ENCODE peak calls at places on chromosomes 13 and 19, in eight cellular contexts. W is HCT116, E is GM23338, Q is suprapubic skin, O is stomach, M is GM12878, P is K562, H is breast epithelium. A is an unnamed sample.

GRCh38 chr19:14061751-14062557 is at the start of gene PALM3:
- DNase-seq in W (no peak), Q (no peak), E (no peak), M (no peak), O (peak; percentile 90), H (peak; percentile 34), P (peak; percentile 5), A (no peak)

GRCh38 chr13:48393698-48394085 is 19.2 kb downstream of the LPAR6 start:
- DNase-seq in M (no peak), H (no peak), P (no peak), E (no peak), O (no peak), W (no peak), Q (no peak), A (no peak)

GRCh38 chr13:35984776-35985453 is 146.3 kb downstream of the DCLK1 start:
- DNase-seq in H (no peak), Q (no peak), W (no peak), P (no peak), O (no peak), M (no peak), E (peak; percentile 78), A (no peak)

GRCh38 chr19:6738726-6739389 is 622 bp upstream of the TRIP10 start:
- DNase-seq in P (no peak), W (no peak), M (no peak), Q (peak; percentile 80), H (peak; percentile 49), E (peak; percentile 67), O (peak; percentile 32), A (no peak)

GRCh38 chr13:42720858-42721219 is 60.5 kb upstream of the FAM216B start:
- DNase-seq in Q (no peak), W (no peak), H (no peak), O (no peak), P (no peak), E (no peak), M (no peak), A (no peak)

GRCh38 chr13:113958373-113958772 is 15.5 kb downstream of the C13orf46 start:
- DNase-seq in W (no peak), O (no peak), H (no peak), M (no peak), Q (no peak), P (no peak), E (no peak), A (no peak)

GRCh38 chr13:44815507-44816074 is 173.7 kb downstream of the NUFIP1 start:
- DNase-seq in P (no peak), O (no peak), E (peak; percentile 62), H (peak; percentile 86), Q (no peak), M (no peak), W (peak; percentile 67), A (no peak)

GRCh38 chr13:110913911-110914292 is 967 bp downstream of the ANKRD10 start:
- DNase-seq in W (no peak), E (peak; percentile 51), H (peak; percentile 36), Q (peak; percentile 76), P (no peak), O (no peak), M (no peak), A (no peak)

GRCh38 chr13:30898721-30899188 is 7.3 kb upstream of the MEDAG start:
- DNase-seq in M (no peak), P (no peak), Q (peak; percentile 74), H (no peak), O (no peak), W (no peak), E (no peak), A (no peak)

GRCh38 chr19:44700547-44700946 is 1.6 kb downstream of the CEACAM16 start:
- DNase-seq in M (no peak), W (no peak), E (no peak), O (no peak), Q (no peak), P (no peak), H (no peak), A (no peak)

GRCh38 chr13:114068723-114069322 is 63.6 kb downstream of the RASA3 start:
- DNase-seq in W (no peak), Q (peak; percentile 77), E (no peak), O (no peak), M (no peak), H (no peak), P (no peak), A (no peak)

GRCh38 chr13:66933994-66934393 is 296.1 kb downstream of the PCDH9 start:
- DNase-seq in O (no peak), M (no peak), W (peak; percentile 12), Q (no peak), E (no peak), H (no peak), P (peak; percentile 23), A (no peak)

GRCh38 chr19:53076984-53077383 is 26.2 kb downstream of the ZNF160 start:
- DNase-seq in P (peak; percentile 20), M (no peak), E (peak; percentile 97), Q (no peak), W (no peak), O (no peak), H (no peak), A (no peak)

GRCh38 chr13:80276371-80277289 is 64.3 kb downstream of the SPRY2 start:
- DNase-seq in Q (no peak), M (no peak), H (no peak), E (peak; percentile 53), W (no peak), P (no peak), O (no peak), A (no peak)

GRCh38 chr19:29511768-29512167 is 14.0 kb upstream of the VSTM2B start:
- DNase-seq in M (no peak), Q (no peak), W (no peak), O (no peak), P (no peak), H (no peak), E (no peak), A (no peak)

DNA sequence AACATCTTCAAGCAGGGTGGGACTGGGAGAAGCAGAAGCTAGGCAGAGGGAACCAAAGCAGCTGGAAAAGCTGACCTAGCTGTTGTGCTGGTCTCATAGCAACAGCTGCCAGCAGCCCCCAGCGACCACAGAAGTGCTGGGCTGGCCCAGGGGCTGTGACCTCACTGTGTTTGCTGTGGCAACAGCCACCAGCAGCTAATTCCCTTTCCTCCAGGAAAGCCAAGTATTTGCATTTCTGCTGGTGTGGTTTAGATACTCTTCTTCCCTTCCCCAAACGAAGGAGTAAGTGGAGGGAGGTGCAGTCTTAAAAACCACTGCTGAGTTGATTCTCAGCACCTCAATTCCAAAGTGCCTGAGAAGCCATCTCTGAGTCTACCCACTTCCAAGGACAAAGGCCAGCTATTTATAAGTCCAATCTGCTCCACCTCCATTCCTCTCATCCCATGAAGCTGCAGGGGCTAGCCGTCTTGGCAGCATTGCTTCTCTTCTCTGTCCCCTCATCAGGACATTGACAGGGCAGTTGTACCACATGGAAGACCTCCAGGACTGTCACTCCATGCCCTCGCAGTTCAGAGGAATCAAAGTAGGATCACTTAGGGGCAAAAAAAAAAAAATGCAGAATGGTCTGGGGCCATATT is 11.5 kb upstream of the CCDC97 start:
- DNase-seq in Q (peak; percentile 84), P (no peak), E (no peak), H (peak; percentile 80), O (peak; percentile 63), M (no peak), W (no peak), A (no peak)
- TF ChIP-seq POLR2AphosphoS5 in Q (no peak), P (no peak), E (no peak), H (no peak), O (peak; percentile 39), M (no peak), W (no peak), A (no peak)

GRCh38 chr19:54464624-54465266 is 1.2 kb upstream of the LENG9 start:
- DNase-seq in Q (peak; percentile 95), W (peak; percentile 69), M (no peak), P (peak; percentile 89), E (peak; percentile 98), H (peak; percentile 89), O (peak; percentile 95), A (peak; percentile 90)
- TF ChIP-seq POLR2AphosphoS5 in Q (no peak), W (peak; percentile 78), M (peak; percentile 64), P (peak; percentile 49), E (peak; percentile 79), H (no peak), O (peak; percentile 53), A (peak; percentile 31)

DNA sequence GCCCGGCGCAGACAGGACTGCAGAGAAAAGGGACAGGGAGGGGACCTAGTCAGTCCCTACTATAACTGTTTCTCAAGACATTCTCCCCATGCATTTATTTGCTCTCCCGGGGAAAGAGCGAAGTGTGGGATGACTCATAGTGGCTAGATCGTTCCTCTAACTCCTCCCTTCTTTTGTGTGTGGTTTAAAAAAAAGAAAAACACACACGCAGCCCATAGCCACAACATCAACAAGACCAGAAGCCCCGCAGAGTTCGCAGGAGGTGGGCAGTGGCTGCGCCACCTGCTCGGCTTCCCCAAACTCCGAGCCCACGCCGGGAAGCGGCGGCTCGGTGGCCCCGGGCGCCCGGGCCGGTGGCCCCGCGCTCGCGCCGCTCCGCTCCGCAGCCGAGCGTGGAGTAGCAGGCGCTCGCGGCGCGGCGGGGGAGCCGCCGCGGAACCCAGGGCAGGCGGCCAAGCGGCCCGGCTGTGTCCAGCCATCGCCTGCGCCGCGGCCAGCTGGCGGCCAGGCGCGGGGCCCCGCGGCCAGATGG is 698 bp downstream of the TMTC4 start:
- DNase-seq in Q (no peak), E (peak; percentile 43), M (no peak), O (peak; percentile 55), P (peak; percentile 58), W (peak; percentile 28), H (no peak), A (peak; percentile 39)
- TF ChIP-seq POLR2AphosphoS5 in Q (no peak), E (no peak), M (no peak), O (peak; percentile 23), P (no peak), W (no peak), H (no peak), A (no peak)

GRCh38 chr19:13001502-13002388 is 6.5 kb downstream of the NFIX start:
- DNase-seq in H (peak; percentile 84), Q (peak; percentile 90), P (no peak), O (peak; percentile 71), E (no peak), M (no peak), W (no peak), A (no peak)
- TF ChIP-seq POLR2AphosphoS5 in H (peak; percentile 9), Q (peak; percentile 62), P (no peak), O (no peak), E (no peak), M (no peak), W (no peak), A (no peak)